ENCODE peak calls at places on chromosomes 13 and 19, in four cellular contexts. C is posterior cingulate gyrus; Y is NCI-H1105; Z is stimulated activated CD4-positive, alpha-beta T cell treated with anti-CD3 and anti-CD28 coated beads, Interleukin-2, amount 100 ng/mL, for 48 hours. E is an unnamed sample.

GRCh38 chr19:44741841-44742352 is 6.6 kb upstream of the BCL3 start:
- DNase-seq in C (peak; percentile 67), Y (peak; percentile 59), Z (no peak), E (no peak)

GRCh38 chr19:294819-295686 is 3.9 kb upstream of the PLPP2 start:
- DNase-seq in C (peak; percentile 73), Y (peak; percentile 39), Z (peak; percentile 44), E (no peak)

GRCh38 chr13:105345116-105345515 is 1190.3 kb downstream of the EFNB2 start:
- DNase-seq in C (no peak), Y (no peak), Z (no peak), E (peak; percentile 44)

GRCh38 chr13:99653526-99653925 is 152.3 kb downstream of the TM9SF2 start:
- DNase-seq in C (no peak), Y (no peak), Z (no peak), E (no peak)

GRCh38 chr19:58361900-58362271 is 665 bp downstream of the ZNF497 start:
- DNase-seq in C (no peak), Y (no peak), Z (peak; percentile 42), E (peak; percentile 54)

GRCh38 chr19:40233811-40234389 is 7.4 kb upstream of the CCNP start:
- DNase-seq in C (no peak), Y (no peak), Z (no peak), E (no peak)

GRCh38 chr13:79937311-79938243 is 403.3 kb downstream of the SPRY2 start:
- DNase-seq in C (peak; percentile 41), Y (no peak), Z (no peak), E (no peak)

GRCh38 chr13:20128459-20128927 is 32.4 kb downstream of the GJA3 start:
- DNase-seq in C (no peak), Y (no peak), Z (no peak), E (peak; percentile 60)